ENCODE peak calls at places on chromosomes 6 and 20, in nine cellular contexts. S, D, R, W, M, Z, N, F and H are unnamed samples.

GRCh38 chr6:44247338-44248302 is 719 bp downstream of the HSP90AB1 start:
- DNase-seq in M (peak), S (no peak), N (peak), R (peak), F (peak), W (no peak), D (peak), Z (peak), H (peak)

GRCh38 chr6:49401063-49401462 is 62.0 kb downstream of the MMUT start:
- DNase-seq in N (no peak), W (no peak), M (no peak), S (no peak), D (no peak), F (no peak), R (no peak), Z (no peak), H (no peak)

GRCh38 chr6:360791-361373 is 30.7 kb upstream of the IRF4 start:
- DNase-seq in R (no peak), D (no peak), W (no peak), M (peak), N (no peak), F (no peak), S (no peak), Z (no peak), H (no peak)

GRCh38 chr20:20181322-20181721 is 129.0 kb downstream of the CFAP61 start:
- DNase-seq in R (no peak), Z (no peak), M (no peak), D (no peak), F (no peak), W (no peak), S (no peak), N (no peak), H (no peak)

GRCh38 chr6:65259080-65259479 is 447.9 kb downstream of the EYS start:
- DNase-seq in F (peak), W (no peak), M (no peak), R (no peak), Z (no peak), S (no peak), N (no peak), D (no peak), H (no peak)

GRCh38 chr6:10404799-10405524 is 9.9 kb downstream of the TFAP2A start:
- DNase-seq in D (no peak), S (no peak), F (no peak), N (peak), Z (no peak), W (no peak), R (no peak), M (no peak), H (no peak)

GRCh38 chr6:66599541-66599940 is 892.5 kb upstream of the EYS start:
- DNase-seq in D (no peak), N (no peak), Z (no peak), M (no peak), R (no peak), W (no peak), F (no peak), S (no peak), H (no peak)

GRCh38 chr20:40771308-40771610 is 82.2 kb upstream of the MAFB start:
- DNase-seq in R (no peak), M (no peak), D (no peak), Z (no peak), F (no peak), S (no peak), N (no peak), W (no peak), H (no peak)

GRCh38 chr20:6134592-6134991 is 11.8 kb upstream of the FERMT1 start:
- DNase-seq in W (no peak), D (no peak), R (no peak), F (no peak), N (no peak), M (no peak), Z (no peak), S (no peak), H (no peak)

GRCh38 chr6:44219053-44219814 is 2.5 kb downstream of the MYMX start:
- DNase-seq in M (peak), S (no peak), W (peak), F (peak), R (peak), D (peak), Z (peak), N (peak), H (peak)

DNA sequence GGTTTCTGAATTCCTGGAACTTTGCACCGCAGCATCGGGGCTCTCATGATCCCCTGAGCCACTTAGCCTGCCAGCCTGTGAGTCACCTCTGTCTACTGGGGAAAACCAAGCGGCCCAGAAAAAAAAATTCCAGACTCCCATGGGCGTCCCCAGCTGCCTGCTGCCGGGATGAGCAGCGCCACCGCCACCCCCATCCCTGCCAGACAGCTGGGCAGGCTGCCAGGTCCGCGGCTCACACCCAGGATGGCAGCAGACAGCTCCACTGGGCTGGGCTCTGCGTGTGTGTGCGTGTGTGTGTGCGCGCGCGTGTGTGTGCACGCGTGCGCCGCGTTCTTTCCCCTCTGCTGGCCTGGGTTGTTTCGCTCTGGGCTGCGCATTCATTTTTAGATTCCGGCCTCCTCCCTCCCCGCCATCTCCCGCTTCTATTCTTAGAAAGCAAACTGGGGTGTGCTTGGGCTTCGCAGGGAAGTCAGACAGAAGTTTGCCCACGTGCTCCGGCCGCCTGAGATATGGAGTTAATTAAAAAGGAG is 38.9 kb upstream of the PMEPA1 start:
- DNase-seq in W (peak), S (peak), N (peak), F (peak), R (peak), Z (peak), D (peak), M (no peak), H (no peak)
- H3K4me3 ChIP-seq in W (peak), S (peak), N (peak), F (no peak), R (peak), Z (peak), D (peak), M (no peak), H (no peak)

GRCh38 chr6:134174790-134175531 is 122.5 kb upstream of the SLC2A12 start:
- DNase-seq in Z (peak), N (peak), S (peak), F (peak), M (peak), W (peak), R (peak), D (peak), H (peak)

GRCh38 chr6:134173936-134174789 is 121.7 kb upstream of the SLC2A12 start:
- DNase-seq in F (peak), S (peak), N (no peak), W (peak), Z (peak), R (peak), M (peak), D (peak), H (peak)

GRCh38 chr6:134171517-134171916 is 119.1 kb upstream of the SLC2A12 start:
- DNase-seq in R (peak), F (no peak), N (no peak), S (no peak), M (no peak), W (no peak), D (no peak), Z (no peak), H (no peak)

GRCh38 chr6:134172020-134172766 is 119.8 kb upstream of the SLC2A12 start:
- DNase-seq in W (no peak), S (no peak), M (no peak), D (no peak), Z (no peak), F (no peak), N (no peak), R (peak), H (no peak)

GRCh38 chr6:134173007-134173690 is 120.7 kb upstream of the SLC2A12 start:
- DNase-seq in R (peak), D (no peak), S (no peak), N (no peak), M (no peak), W (no peak), F (no peak), Z (no peak), H (no peak)
- H3K4me3 ChIP-seq in R (peak), D (peak), S (no peak), N (peak), M (peak), W (peak), F (peak), Z (peak), H (no peak)

DNA sequence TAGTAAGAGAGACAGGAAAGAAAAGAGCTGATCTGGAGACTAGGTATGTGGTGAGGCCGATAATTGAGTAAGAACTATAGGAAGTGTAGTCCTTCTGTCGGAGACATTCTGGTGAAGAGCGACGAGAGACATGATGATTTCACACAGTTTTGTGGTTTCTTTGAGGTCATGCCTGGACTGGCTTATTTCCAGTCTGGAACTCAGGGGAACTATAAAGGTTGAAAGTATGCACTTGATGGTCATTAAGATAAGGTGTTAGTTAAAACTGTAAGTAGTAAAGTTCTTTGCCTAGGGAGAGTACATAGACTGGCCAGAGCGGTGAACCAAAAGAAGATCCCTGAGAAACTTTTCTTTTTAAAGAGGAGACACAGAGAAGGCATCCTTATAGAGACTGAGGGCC is 68.8 kb downstream of the RFX6 start:
- DNase-seq in N (no peak), Z (no peak), M (no peak), W (no peak), S (no peak), F (peak), D (no peak), R (peak), H (no peak)
- H3K4me3 ChIP-seq in N (no peak), Z (no peak), M (no peak), W (no peak), S (no peak), F (no peak), D (no peak), R (no peak), H (no peak)

GRCh38 chr6:125988280-125988679 is 1.9 kb downstream of the TRMT11 start:
- DNase-seq in N (no peak), D (no peak), S (no peak), F (no peak), M (no peak), R (no peak), Z (no peak), W (no peak), H (no peak)
- H3K4me3 ChIP-seq in N (no peak), D (no peak), S (no peak), F (no peak), M (peak), R (no peak), Z (peak), W (no peak), H (peak)

GRCh38 chr20:36542516-36543186 is 1.3 kb downstream of the MYL9 start:
- DNase-seq in N (no peak), F (no peak), M (no peak), Z (no peak), W (no peak), R (no peak), S (no peak), D (no peak), H (no peak)
- H3K4me3 ChIP-seq in N (peak), F (no peak), M (no peak), Z (no peak), W (no peak), R (peak), S (peak), D (peak), H (peak)

DNA sequence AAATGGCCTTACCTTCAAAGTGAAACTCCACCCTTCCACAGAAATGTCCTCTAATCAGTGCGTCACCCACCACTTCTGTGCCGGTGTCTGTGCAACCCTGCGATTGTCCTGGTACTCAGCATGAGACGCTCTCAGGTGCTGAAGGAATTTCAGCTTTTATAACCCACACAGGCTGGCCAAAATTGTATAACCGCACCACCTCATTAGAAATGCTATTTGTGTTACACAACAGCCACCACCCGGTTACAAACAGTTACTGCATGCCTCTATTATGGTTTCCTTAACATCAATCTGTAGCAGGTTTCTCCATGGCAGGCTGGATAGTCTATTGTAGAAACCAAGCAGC is 51.5 kb downstream of the SLC23A2 start:
- DNase-seq in D (no peak), N (no peak), M (peak), F (peak), R (peak), W (peak), Z (peak), S (no peak), H (peak)
- H3K4me3 ChIP-seq in D (no peak), N (no peak), M (no peak), F (no peak), R (no peak), W (no peak), Z (no peak), S (no peak), H (no peak)

GRCh38 chr6:137277971-137278602 is 58.9 kb upstream of the IFNGR1 start:
- DNase-seq in D (no peak), N (no peak), W (peak), R (peak), S (peak), Z (no peak), M (no peak), F (peak), H (peak)
- H3K4me3 ChIP-seq in D (no peak), N (no peak), W (no peak), R (no peak), S (peak), Z (no peak), M (no peak), F (no peak), H (no peak)